ENCODE peak calls at places on chromosomes 16 and 17, in six cellular contexts. One of them, this sample, is unnamed.

GRCh38 chr17:28018439-28019070 is 23.9 kb upstream of the NLK start:
- DNase-seq in GM12864: no peak
- DNase-seq in heart right ventricle: peak; percentile 31
- DNase-seq in Panc1: no peak
- DNase-seq in K562: no peak
- DNase-seq in body of pancreas: peak; percentile 23
- DNase-seq in this sample: peak; percentile 3

GRCh38 chr17:41782142-41782541 is 4.4 kb downstream of the JUP start:
- DNase-seq in GM12864: no peak
- DNase-seq in heart right ventricle: peak; percentile 75
- DNase-seq in Panc1: no peak
- DNase-seq in K562: no peak
- DNase-seq in body of pancreas: peak; percentile 34
- DNase-seq in this sample: no peak

GRCh38 chr16:720990-721764 is at the start of gene ANTKMT:
- DNase-seq in GM12864: no peak
- DNase-seq in heart right ventricle: peak; percentile 82
- DNase-seq in Panc1: no peak
- DNase-seq in K562: peak; percentile 95
- DNase-seq in body of pancreas: peak; percentile 92
- DNase-seq in this sample: peak; percentile 74

GRCh38 chr17:71084219-71084618 is 914.9 kb downstream of the KCNJ2 start:
- DNase-seq in GM12864: no peak
- DNase-seq in heart right ventricle: no peak
- DNase-seq in Panc1: no peak
- DNase-seq in K562: peak; percentile 5
- DNase-seq in body of pancreas: peak; percentile 63
- DNase-seq in this sample: no peak

GRCh38 chr16:81214745-81215166 is 23.7 kb upstream of the BCO1 start:
- DNase-seq in GM12864: no peak
- DNase-seq in heart right ventricle: no peak
- DNase-seq in Panc1: no peak
- DNase-seq in K562: peak; percentile 61
- DNase-seq in body of pancreas: peak; percentile 25
- DNase-seq in this sample: peak; percentile 13

GRCh38 chr17:6108382-6108781 is 38.2 kb downstream of the WSCD1 start:
- DNase-seq in GM12864: no peak
- DNase-seq in heart right ventricle: no peak
- DNase-seq in Panc1: no peak
- DNase-seq in K562: no peak
- DNase-seq in body of pancreas: no peak
- DNase-seq in this sample: no peak

GRCh38 chr17:74631468-74632195 is 8.1 kb upstream of the CD300E start:
- DNase-seq in GM12864: peak; percentile 25
- DNase-seq in heart right ventricle: no peak
- DNase-seq in Panc1: no peak
- DNase-seq in K562: no peak
- DNase-seq in body of pancreas: no peak
- DNase-seq in this sample: peak; percentile 21

GRCh38 chr17:17258011-17258410 is 21.0 kb upstream of the FLCN start:
- DNase-seq in GM12864: no peak
- DNase-seq in heart right ventricle: no peak
- DNase-seq in Panc1: no peak
- DNase-seq in K562: no peak
- DNase-seq in body of pancreas: no peak
- DNase-seq in this sample: no peak

GRCh38 chr16:48194828-48195566 is 39.2 kb upstream of the ABCC12 start:
- DNase-seq in GM12864: no peak
- DNase-seq in heart right ventricle: no peak
- DNase-seq in Panc1: no peak
- DNase-seq in K562: no peak
- DNase-seq in body of pancreas: peak; percentile 47
- DNase-seq in this sample: peak; percentile 52

GRCh38 chr17:68462381-68463210 is 5.3 kb upstream of the WIPI1 start:
- DNase-seq in GM12864: peak; percentile 79
- DNase-seq in heart right ventricle: peak; percentile 65
- DNase-seq in Panc1: no peak
- DNase-seq in K562: peak; percentile 80
- DNase-seq in body of pancreas: peak; percentile 78
- DNase-seq in this sample: peak; percentile 89

GRCh38 chr16:46882304-46882939 is 1.7 kb upstream of the GPT2 start:
- DNase-seq in GM12864: no peak
- DNase-seq in heart right ventricle: no peak
- DNase-seq in Panc1: no peak
- DNase-seq in K562: peak; percentile 18
- DNase-seq in body of pancreas: no peak
- DNase-seq in this sample: no peak

DNA sequence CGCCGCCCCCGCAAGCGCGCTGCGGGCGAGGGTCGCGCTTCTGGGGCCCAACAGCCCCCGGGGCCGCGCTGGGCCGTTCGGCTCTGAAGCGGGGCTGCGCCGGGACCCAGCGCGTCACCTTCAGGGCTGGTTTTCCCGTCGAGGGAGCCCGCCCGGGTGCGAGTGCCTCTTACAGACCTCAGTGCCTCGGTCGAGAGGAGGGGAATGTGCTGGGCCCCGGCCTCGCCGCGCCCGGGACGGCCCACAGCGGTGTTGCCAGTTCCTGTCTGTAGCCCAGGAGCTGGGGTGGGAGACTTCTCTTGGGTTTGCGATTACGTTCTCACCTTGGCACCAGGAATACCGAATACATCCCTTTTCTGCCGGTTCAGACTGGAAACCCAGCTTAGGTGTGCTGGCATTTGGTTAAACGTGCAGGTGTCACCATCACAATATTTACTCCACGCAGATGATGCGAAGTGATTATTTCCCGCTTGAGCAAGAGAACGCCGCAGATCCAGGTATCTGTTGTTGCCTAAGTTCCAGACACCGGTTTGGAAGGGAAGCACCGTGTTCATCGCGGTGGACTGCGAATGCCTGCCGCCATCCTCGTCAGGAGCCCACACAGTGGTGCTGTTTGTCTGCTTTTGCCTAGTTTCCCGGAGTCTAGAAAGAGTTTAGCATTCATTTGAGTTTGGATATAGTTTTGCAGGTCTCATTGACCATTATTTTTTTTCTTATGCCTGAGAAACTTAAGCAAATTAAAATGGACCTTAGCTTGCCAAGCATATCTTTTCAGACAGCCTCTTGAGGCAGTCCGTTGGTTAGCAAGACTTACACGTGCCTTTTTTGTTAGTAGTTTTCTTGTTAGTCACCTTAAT is 915 bp downstream of the MAP1LC3B start:
- DNase-seq in GM12864: no peak
- DNase-seq in heart right ventricle: peak; percentile 46
- DNase-seq in Panc1: no peak
- DNase-seq in K562: peak; percentile 47
- DNase-seq in body of pancreas: peak; percentile 56
- DNase-seq in this sample: peak; percentile 59
- TF ChIP-seq CTCF in GM12864: peak; percentile 30
- TF ChIP-seq CTCF in heart right ventricle: peak; percentile 37
- TF ChIP-seq CTCF in Panc1: no peak
- TF ChIP-seq CTCF in K562: peak; percentile 44
- TF ChIP-seq CTCF in body of pancreas: no peak
- TF ChIP-seq CTCF in this sample: peak; percentile 27

DNA sequence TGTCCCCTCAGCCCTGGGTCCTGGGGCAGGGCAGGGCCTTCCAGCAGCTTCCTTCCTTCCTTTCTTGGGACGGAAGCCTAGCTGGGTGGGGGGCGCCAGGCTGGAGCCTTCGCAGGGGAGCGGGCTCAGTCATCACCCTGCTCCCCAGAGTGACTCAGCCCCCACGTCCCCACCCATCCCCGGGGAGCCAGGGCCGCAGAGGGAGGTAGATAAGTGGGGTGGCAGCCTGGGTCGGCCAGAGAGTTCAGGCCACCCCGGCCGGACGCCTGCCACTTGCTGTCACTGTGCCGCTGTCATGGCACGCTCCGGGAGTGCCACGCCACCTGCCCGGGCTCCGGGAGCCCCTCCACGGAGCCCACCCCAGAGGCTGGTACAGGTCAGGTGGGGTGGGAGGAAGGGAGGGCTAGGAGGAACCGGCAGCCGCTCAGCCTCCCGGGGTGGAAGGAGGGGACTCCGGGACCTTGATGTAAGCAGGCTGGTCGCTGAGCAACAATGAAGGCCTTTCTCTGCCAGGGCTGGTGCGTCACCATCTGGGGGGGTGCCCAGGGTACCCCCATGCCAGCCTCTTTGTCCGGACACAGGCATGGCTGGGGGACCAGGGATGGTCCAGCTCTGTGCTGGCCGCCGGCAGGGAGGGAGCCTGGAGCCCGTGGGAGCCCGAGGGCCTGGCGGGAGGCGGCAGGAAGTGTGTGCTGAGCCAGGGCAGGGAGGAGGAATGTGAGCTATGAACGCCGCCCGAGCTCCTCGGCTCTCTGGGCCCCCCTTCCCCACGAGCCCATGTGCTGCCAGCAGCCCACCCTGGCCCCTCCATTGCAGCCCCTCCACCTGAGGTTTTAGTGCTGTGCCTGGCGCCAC is 6.6 kb downstream of the NHERF2 start:
- DNase-seq in GM12864: no peak
- DNase-seq in heart right ventricle: peak; percentile 79
- DNase-seq in Panc1: no peak
- DNase-seq in K562: peak; percentile 66
- DNase-seq in body of pancreas: peak; percentile 42
- DNase-seq in this sample: peak; percentile 58
- H3K4me3 ChIP-seq in GM12864: no peak overlapping the region
- H3K4me3 ChIP-seq in heart right ventricle: peak overlapping the region; percentile 52
- H3K4me3 ChIP-seq in Panc1: peak overlapping the region; percentile 31
- H3K4me3 ChIP-seq in K562: peak overlapping the region; percentile 23
- H3K4me3 ChIP-seq in body of pancreas: no peak overlapping the region
- H3K4me3 ChIP-seq in this sample: peak overlapping the region; percentile 31

DNA sequence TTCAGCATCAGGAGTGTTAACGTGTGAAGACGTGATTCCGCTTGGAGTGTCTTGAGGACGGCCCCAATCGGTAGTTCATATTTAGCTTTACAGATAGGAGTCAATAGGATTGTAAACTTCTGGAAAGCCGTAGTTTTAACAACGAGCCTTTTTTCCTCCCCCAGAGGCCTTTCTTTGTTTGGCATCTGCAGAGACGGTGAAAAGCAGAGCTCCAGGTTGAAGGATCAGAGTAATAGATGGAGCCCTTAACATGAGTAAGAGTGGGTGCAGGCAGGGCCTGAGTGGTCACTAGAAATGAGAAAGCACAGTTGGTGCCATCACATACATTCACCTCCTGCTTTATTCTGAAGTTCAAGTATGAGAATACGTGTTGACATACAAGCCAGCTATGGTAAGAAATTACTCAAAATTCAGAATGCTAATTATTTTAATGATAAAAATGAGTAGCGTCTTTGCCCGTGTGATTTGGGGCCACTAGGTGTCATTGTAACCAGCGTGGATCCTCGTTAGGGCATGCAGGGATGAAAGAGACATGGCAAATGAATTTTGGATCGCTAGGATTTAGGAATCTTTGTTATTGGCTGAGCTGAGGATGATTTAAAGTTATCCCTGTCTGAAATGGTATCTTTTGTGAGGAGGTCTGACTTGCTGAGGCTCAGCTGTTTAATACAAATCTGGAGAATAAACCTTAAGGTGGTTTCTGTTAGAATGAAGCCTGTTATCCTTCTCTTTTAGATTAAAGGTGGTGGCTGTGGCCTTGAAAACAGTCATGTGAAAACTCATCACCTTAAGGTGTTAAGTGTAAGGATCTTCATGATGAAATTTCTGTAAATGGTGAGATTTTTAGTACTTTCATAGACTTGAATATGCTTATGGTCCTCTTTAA is 18.6 kb downstream of the PRCD start:
- DNase-seq in GM12864: no peak
- DNase-seq in heart right ventricle: no peak
- DNase-seq in Panc1: no peak
- DNase-seq in K562: no peak
- DNase-seq in body of pancreas: no peak
- DNase-seq in this sample: no peak
- TF ChIP-seq CTCF in GM12864: peak; percentile 42
- TF ChIP-seq CTCF in heart right ventricle: peak; percentile 61
- TF ChIP-seq CTCF in Panc1: peak; percentile 75
- TF ChIP-seq CTCF in K562: peak; percentile 70
- TF ChIP-seq CTCF in body of pancreas: peak; percentile 16
- TF ChIP-seq CTCF in this sample: peak; percentile 35

DNA sequence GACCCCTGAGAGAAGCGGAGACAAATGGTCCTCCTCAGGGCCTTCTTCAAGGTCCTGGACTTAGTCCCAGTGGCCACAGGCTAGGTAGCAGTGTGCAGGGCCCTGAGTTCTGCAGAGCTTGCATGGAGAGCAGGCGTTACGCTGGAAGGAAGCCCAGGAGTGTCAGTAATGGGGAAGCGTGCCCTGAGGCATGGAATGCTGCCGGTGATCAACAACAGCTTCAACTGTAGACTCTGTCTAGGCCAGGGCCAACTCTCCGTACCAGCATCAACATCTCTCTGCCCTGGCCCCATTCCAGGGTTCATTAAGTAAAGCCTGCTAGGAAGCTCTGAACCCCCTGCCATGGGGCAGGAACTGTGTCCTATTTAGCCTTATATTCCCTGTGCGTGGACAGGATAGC is 568 bp upstream of the TNK1 start:
- DNase-seq in GM12864: no peak
- DNase-seq in heart right ventricle: peak; percentile 54
- DNase-seq in Panc1: no peak
- DNase-seq in K562: no peak
- DNase-seq in body of pancreas: peak; percentile 79
- DNase-seq in this sample: peak; percentile 84
- H3K4me3 ChIP-seq in GM12864: no peak overlapping the region
- H3K4me3 ChIP-seq in heart right ventricle: no peak overlapping the region
- H3K4me3 ChIP-seq in Panc1: peak overlapping the region; percentile 63
- H3K4me3 ChIP-seq in K562: peak overlapping the region; percentile 52
- H3K4me3 ChIP-seq in body of pancreas: peak overlapping the region; percentile 87
- H3K4me3 ChIP-seq in this sample: peak overlapping the region; percentile 37

GRCh38 chr16:72837846-72838661 is 209.9 kb downstream of the ZFHX3 start:
- DNase-seq in GM12864: no peak
- DNase-seq in heart right ventricle: no peak
- DNase-seq in Panc1: no peak
- DNase-seq in K562: no peak
- DNase-seq in body of pancreas: no peak
- DNase-seq in this sample: no peak
- TF ChIP-seq CTCF in GM12864: no peak
- TF ChIP-seq CTCF in heart right ventricle: no peak
- TF ChIP-seq CTCF in Panc1: no peak
- TF ChIP-seq CTCF in K562: no peak
- TF ChIP-seq CTCF in body of pancreas: no peak
- TF ChIP-seq CTCF in this sample: no peak

DNA sequence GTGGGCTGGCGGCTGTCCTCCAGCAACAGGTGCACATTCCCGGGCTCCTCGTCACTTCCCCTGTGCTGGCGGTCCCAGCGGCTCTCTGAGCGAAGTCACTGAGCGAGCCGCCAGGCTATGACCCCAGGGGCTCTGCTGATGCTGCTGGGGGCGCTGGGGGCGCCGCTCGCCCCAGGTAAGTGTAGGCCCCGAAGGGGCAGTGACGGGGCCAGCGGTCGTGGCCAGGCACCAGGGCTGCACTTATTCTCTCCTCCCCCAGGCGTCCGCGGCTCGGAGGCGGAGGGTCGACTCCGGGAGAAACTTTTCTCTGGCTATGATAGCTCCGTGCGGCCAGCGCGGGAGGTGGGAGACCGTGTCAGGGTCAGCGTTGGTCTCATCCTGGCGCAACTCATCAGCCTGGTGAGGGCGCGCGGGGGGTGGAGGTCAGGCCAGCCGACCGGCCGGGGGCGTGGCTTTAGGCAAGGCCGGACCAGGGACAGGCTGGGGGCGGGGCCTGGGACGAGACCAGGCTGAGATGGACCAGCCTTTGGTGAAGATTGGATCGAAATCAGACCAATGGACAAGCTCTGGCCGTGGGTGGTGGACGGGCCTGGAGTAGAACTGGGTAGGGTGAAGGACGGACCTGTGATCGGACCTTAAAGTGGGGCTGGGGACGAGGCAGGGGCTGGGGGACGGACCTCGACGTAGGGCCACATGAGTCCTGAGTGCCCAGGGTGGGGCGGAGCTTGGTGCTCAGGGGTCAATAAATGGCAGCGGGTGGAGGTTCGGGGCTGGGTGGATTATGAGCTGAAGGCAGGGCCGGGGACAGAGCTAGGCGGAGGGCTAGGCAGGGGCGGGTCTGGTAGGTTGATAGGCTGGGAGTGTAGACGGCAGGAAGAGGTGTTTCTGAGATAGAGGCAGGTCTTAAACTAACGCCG is at the start of gene CHRNB1:
- DNase-seq in GM12864: no peak
- DNase-seq in heart right ventricle: peak; percentile 87
- DNase-seq in Panc1: no peak
- DNase-seq in K562: peak; percentile 89
- DNase-seq in body of pancreas: peak; percentile 91
- DNase-seq in this sample: peak; percentile 69
- H3K4me3 ChIP-seq in GM12864: peak within 1 kb of the TSS; percentile 25
- H3K4me3 ChIP-seq in heart right ventricle: peak within 1 kb of the TSS; percentile 4
- H3K4me3 ChIP-seq in Panc1: peak within 1 kb of the TSS; percentile 66
- H3K4me3 ChIP-seq in K562: peak within 1 kb of the TSS; percentile 35
- H3K4me3 ChIP-seq in body of pancreas: peak within 1 kb of the TSS; percentile 3
- H3K4me3 ChIP-seq in this sample: peak within 1 kb of the TSS; percentile 32

This sample was measured in foreskin fibroblast.